ENCODE peak calls at places on chromosome 13, in five cellular contexts. I is thoracic aorta, U is fibroblast of lung, M is B cell, J is upper lobe of left lung. H is an unnamed sample.
A peak's percentile ranks its signal among the peaks of the same experiment; 100 is the strongest.

GRCh38 chr13:107456431-107456830 is 758.9 kb downstream of the LIG4 start:
- DNase-seq in I (no peak), U (no peak), M (no peak), J (no peak), H (no peak)

GRCh38 chr13:111927181-111927540 is 139.8 kb upstream of the SOX1 start:
- DNase-seq in I (no peak), U (no peak), M (no peak), J (no peak), H (no peak)

GRCh38 chr13:109385161-109385560 is 401.2 kb downstream of the IRS2 start:
- DNase-seq in I (no peak), U (peak; percentile 34), M (no peak), J (no peak), H (no peak)

GRCh38 chr13:97932006-97932405 is 21.5 kb upstream of the IPO5 start:
- DNase-seq in I (no peak), U (no peak), M (no peak), J (no peak), H (no peak)

GRCh38 chr13:109858319-109858718 is 71.9 kb upstream of the IRS2 start:
- DNase-seq in I (no peak), U (no peak), M (no peak), J (no peak), H (peak; percentile 64)

GRCh38 chr13:50580684-50581305 is 262.7 kb downstream of the DLEU7 start:
- DNase-seq in I (no peak), U (peak; percentile 81), M (no peak), J (no peak), H (peak; percentile 20)

GRCh38 chr13:22114630-22115311 is 443.9 kb downstream of the FGF9 start:
- DNase-seq in I (no peak), U (peak; percentile 36), M (peak; percentile 78), J (no peak), H (no peak)

GRCh38 chr13:20997301-20998061 is 63.9 kb downstream of the LATS2 start:
- DNase-seq in I (no peak), U (peak; percentile 92), M (no peak), J (no peak), H (peak; percentile 83)

GRCh38 chr13:99542788-99543406 is 41.6 kb downstream of the TM9SF2 start:
- DNase-seq in I (no peak), U (no peak), M (peak; percentile 91), J (no peak), H (no peak)

GRCh38 chr13:23615677-23616076 is 45.5 kb downstream of the TNFRSF19 start:
- DNase-seq in I (no peak), U (no peak), M (no peak), J (no peak), H (no peak)

GRCh38 chr13:113443991-113444390 is 9.3 kb downstream of the ADPRHL1 start:
- DNase-seq in I (no peak), U (no peak), M (no peak), J (peak; percentile 48), H (no peak)

GRCh38 chr13:105346141-105346766 is 1189.2 kb downstream of the EFNB2 start:
- DNase-seq in I (no peak), U (peak; percentile 70), M (no peak), J (no peak), H (peak; percentile 81)

GRCh38 chr13:86563308-86563707 is 764.1 kb upstream of the SLITRK6 start:
- DNase-seq in I (no peak), U (peak; percentile 59), M (no peak), J (no peak), H (peak; percentile 30)

GRCh38 chr13:49657241-49657641 is 28.9 kb downstream of the ARL11 start:
- DNase-seq in I (no peak), U (no peak), M (no peak), J (peak; percentile 32), H (no peak)

GRCh38 chr13:47455581-47455980 is 545.5 kb downstream of the SUCLA2 start:
- DNase-seq in I (no peak), U (no peak), M (no peak), J (no peak), H (no peak)

GRCh38 chr13:47463726-47464125 is 537.3 kb downstream of the SUCLA2 start:
- DNase-seq in I (no peak), U (peak; percentile 59), M (no peak), J (no peak), H (no peak)

GRCh38 chr13:47457631-47458030 is 543.4 kb downstream of the SUCLA2 start:
- DNase-seq in I (no peak), U (peak; percentile 86), M (no peak), J (no peak), H (peak; percentile 26)

GRCh38 chr13:47463002-47463401 is 538.1 kb downstream of the SUCLA2 start:
- DNase-seq in I (no peak), U (no peak), M (no peak), J (no peak), H (no peak)

DNA sequence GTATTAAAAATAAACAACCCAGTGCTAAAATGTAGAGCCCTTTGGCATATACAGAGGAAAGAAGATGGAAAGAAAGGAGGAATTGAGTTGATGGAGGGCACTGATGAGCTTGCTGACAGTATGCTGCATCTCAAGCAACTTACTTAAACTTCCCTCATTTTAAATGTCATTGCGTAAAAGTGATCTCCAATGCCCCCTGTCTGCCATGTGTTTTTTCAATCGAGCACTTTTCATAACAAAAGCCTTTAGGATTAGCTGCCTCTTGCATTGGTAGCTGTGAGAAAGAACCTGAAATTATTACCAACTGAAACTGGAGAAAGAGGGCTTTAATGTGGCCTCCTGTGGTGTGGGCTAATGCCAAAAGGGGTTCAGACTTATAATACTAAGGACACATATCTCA is 541.6 kb downstream of the SUCLA2 start:
- DNase-seq in I (no peak), U (peak; percentile 75), M (no peak), J (no peak), H (no peak)
- TF ChIP-seq CTCF in I (no peak), U (peak; percentile 38), M (no peak), J (no peak), H (peak; percentile 45)

DNA sequence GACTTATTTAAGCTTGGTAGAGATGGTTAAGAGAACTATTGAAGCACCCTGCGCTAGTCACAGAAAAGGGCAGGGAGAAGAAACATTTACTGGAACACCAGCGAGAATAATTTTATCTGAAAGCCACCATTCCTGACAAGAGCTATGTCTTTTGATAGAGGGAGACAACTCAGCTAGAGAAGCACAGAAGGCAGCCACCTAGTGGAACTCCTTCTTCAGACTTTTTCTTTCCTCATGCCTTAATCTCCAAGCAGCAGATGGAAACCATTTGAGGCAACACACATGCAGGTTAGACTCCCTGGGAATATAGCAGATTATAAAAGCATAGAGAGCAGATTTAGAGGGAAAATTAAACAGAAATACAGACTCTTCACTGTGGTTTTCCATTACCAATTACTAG is 813.4 kb downstream of the SLITRK6 start:
- DNase-seq in I (no peak), U (no peak), M (no peak), J (no peak), H (peak; percentile 2)
- TF ChIP-seq CTCF in I (no peak), U (no peak), M (no peak), J (no peak), H (no peak)

GRCh38 chr13:32384702-32385101 is 43.2 kb downstream of the N4BP2L1 start:
- DNase-seq in I (no peak), U (no peak), M (no peak), J (no peak), H (peak; percentile 19)

GRCh38 chr13:32385369-32385768 is 42.6 kb downstream of the N4BP2L1 start:
- DNase-seq in I (no peak), U (no peak), M (no peak), J (no peak), H (no peak)

GRCh38 chr13:32383836-32384618 is 43.9 kb downstream of the N4BP2L1 start:
- DNase-seq in I (no peak), U (no peak), M (no peak), J (no peak), H (no peak)

GRCh38 chr13:32378012-32378411 is 49.9 kb downstream of the N4BP2L1 start:
- DNase-seq in I (no peak), U (peak; percentile 14), M (no peak), J (no peak), H (no peak)

GRCh38 chr13:32381539-32381938 is 46.4 kb downstream of the N4BP2L1 start:
- DNase-seq in I (no peak), U (peak; percentile 61), M (no peak), J (no peak), H (peak; percentile 12)
- TF ChIP-seq CTCF in I (peak; percentile 30), U (peak; percentile 48), M (peak; percentile 48), J (no peak), H (peak; percentile 58)

DNA sequence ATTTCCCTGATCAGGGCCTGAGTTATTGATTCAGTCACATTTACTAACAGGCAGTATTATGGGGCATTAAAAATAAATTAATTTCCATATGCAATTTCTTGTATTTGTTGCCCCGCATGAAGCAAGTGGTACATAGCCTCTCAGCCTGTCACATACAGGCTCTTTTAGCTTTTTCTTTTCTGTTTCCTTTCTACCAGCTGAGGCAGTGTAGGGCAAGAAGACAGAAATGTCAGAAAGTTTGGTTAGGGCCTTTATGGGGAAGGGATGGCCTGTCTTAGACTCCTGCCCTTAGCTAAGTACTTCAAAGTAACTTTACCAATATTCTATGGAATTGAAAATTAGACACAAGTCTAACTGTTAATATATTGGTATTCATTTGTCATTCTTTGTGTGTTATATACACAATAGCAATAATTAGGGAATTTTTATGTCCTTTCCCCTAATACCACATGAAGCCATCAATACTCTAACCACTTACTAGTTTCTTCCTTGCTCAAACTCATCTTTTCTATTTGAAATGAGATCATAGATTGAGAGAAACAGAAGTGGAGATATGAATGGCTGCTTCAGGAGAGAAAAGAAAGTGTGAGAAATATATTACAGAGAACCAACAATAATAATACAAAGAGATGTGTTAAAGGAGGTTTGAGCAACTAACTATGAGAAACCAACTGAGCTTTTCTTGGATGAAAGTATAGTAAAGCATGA is 669.6 kb downstream of the PCDH17 start:
- DNase-seq in I (no peak), U (no peak), M (no peak), J (no peak), H (no peak)
- TF ChIP-seq CTCF in I (no peak), U (no peak), M (no peak), J (no peak), H (no peak)

GRCh38 chr13:69935043-69935442 is 172.6 kb upstream of the ATXN8OS start:
- DNase-seq in I (no peak), U (no peak), M (no peak), J (no peak), H (no peak)
- TF ChIP-seq CTCF in I (no peak), U (no peak), M (no peak), J (no peak), H (peak; percentile 7)

GRCh38 chr13:80145291-80145690 is 195.6 kb downstream of the SPRY2 start:
- DNase-seq in I (no peak), U (no peak), M (no peak), J (no peak), H (no peak)

GRCh38 chr13:80137994-80138393 is 202.9 kb downstream of the SPRY2 start:
- DNase-seq in I (no peak), U (no peak), M (no peak), J (no peak), H (no peak)

GRCh38 chr13:80139196-80139595 is 201.7 kb downstream of the SPRY2 start:
- DNase-seq in I (no peak), U (no peak), M (no peak), J (no peak), H (no peak)

GRCh38 chr13:80144493-80144892 is 196.4 kb downstream of the SPRY2 start:
- DNase-seq in I (no peak), U (no peak), M (no peak), J (no peak), H (no peak)

GRCh38 chr13:80141114-80141849 is 199.6 kb downstream of the SPRY2 start:
- DNase-seq in I (peak; percentile 13), U (peak; percentile 63), M (no peak), J (no peak), H (no peak)
- TF ChIP-seq CTCF in I (no peak), U (no peak), M (no peak), J (no peak), H (no peak)

H was measured in foreskin keratinocyte.